ENCODE peak calls at places on chromosomes 3 and 15, in nine cellular contexts. X is mucosa of descending colon, T is IMR-90, W is psoas muscle, N is suprapubic skin, F is transverse colon, G is AG09309, K is ascending aorta, H is gastrocnemius medialis. I is an unnamed sample.

GRCh38 chr15:47870300-47870955 is 153.1 kb downstream of the SEMA6D start:
- DNase-seq in W (no peak), F (no peak), K (no peak), H (no peak), T (no peak), X (no peak), G (no peak), N (no peak), I (no peak)

GRCh38 chr3:113210608-113211369 is 568 bp upstream of the BOC start:
- DNase-seq in N (no peak), G (no peak), H (no peak), W (no peak), K (no peak), T (no peak), F (no peak), X (no peak), I (no peak)

GRCh38 chr3:184230603-184231528 is 1.5 kb downstream of the VWA5B2 start:
- DNase-seq in X (peak; percentile 50), T (no peak), G (no peak), N (no peak), H (no peak), F (peak; percentile 33), K (no peak), W (no peak), I (no peak)

GRCh38 chr3:113531826-113532697 is at the start of gene SIDT1:
- DNase-seq in T (no peak), G (no peak), W (no peak), K (no peak), H (no peak), N (no peak), X (peak; percentile 75), F (peak; percentile 77), I (peak; percentile 58)

GRCh38 chr3:157586293-157586692 is 83.1 kb upstream of the VEPH1 start:
- DNase-seq in K (no peak), T (no peak), G (no peak), F (no peak), N (no peak), H (no peak), X (no peak), W (no peak), I (no peak)

GRCh38 chr3:156577731-156578130 is 22.8 kb upstream of the SSR3 start:
- DNase-seq in F (no peak), H (no peak), T (peak; percentile 9), G (peak; percentile 14), N (no peak), K (no peak), X (no peak), W (no peak), I (no peak)

GRCh38 chr3:127822836-127823589 is 698 bp upstream of the MGLL start:
- DNase-seq in X (peak; percentile 86), N (no peak), K (no peak), W (peak; percentile 88), H (peak; percentile 48), T (peak; percentile 33), F (peak; percentile 82), G (no peak), I (no peak)

GRCh38 chr3:134340362-134340997 is 33.8 kb downstream of the AMOTL2 start:
- DNase-seq in X (no peak), F (no peak), G (no peak), T (no peak), W (no peak), K (no peak), N (no peak), H (no peak), I (no peak)

GRCh38 chr3:51708216-51708845 is 1.5 kb downstream of the GRM2 start:
- DNase-seq in G (no peak), H (no peak), X (peak; percentile 8), F (peak; percentile 2), N (no peak), W (no peak), K (no peak), T (no peak), I (no peak)

GRCh38 chr15:51874751-51875644 is 45.5 kb downstream of the TMOD3 start:
- DNase-seq in T (peak; percentile 99), H (peak; percentile 23), F (peak; percentile 48), G (peak; percentile 88), X (peak; percentile 37), W (no peak), N (no peak), K (no peak), I (no peak)

GRCh38 chr3:172397716-172398405 is 50.4 kb downstream of the GHSR start:
- DNase-seq in N (no peak), W (no peak), K (no peak), F (no peak), H (no peak), X (no peak), T (peak; percentile 88), G (no peak), I (no peak)

GRCh38 chr3:4746241-4746958 is 232.8 kb upstream of the BHLHE40 start:
- DNase-seq in F (no peak), N (no peak), W (no peak), K (no peak), X (no peak), T (peak; percentile 70), H (no peak), G (no peak), I (no peak)

GRCh38 chr3:4743371-4743770 is 235.9 kb upstream of the BHLHE40 start:
- DNase-seq in H (no peak), X (no peak), T (no peak), G (no peak), F (no peak), N (no peak), K (no peak), W (no peak), I (no peak)

GRCh38 chr3:4745240-4745620 is 234.0 kb upstream of the BHLHE40 start:
- DNase-seq in G (no peak), W (no peak), N (no peak), X (no peak), H (no peak), F (no peak), T (peak; percentile 18), K (no peak), I (no peak)

GRCh38 chr3:4742359-4742758 is 236.9 kb upstream of the BHLHE40 start:
- DNase-seq in T (no peak), F (no peak), K (no peak), N (no peak), W (no peak), G (no peak), H (no peak), X (no peak), I (no peak)

DNA sequence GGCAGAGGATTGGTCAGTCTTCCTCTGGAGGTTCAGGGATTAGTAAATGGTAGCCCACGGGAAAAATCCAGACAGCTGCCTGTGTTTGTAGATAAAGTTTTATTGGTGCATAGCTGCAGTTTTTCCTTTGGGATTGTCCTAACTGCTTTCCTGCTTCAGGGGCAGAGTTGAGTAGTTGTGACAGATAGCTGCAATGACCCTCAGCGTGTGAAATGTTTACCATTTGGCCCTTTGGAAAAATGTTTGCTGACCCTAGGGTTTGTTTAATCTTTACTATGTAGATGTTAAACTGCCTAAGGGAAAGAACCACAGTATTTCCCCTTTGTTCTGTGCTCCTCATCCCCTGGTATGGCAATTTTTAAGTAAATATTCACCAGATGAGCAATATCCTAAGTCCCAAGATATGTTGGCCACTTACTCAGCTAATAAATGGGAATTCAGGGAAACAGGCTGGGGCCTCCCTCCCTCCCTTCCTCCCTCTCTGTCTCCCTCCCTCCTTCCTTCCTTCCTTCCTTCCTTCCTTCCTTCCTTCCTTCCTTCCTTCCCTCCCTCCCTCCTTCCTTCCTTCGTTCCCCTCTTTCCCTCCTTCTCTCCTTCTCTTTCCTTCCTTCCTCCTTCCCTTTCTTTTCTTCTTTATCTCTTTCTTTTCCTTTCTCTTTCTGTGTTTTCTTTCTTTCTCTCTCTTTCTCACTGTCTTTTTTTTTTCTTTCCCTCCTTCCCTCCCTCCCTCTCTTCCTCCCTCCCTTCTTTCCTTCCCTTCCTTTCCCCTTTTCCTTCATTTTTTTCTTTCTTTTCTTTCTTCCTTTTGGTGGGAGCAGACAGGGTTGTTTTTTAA is 234.6 kb upstream of the BHLHE40 start:
- DNase-seq in W (no peak), F (no peak), G (no peak), T (peak; percentile 82), K (no peak), X (no peak), N (no peak), H (no peak), I (no peak)
- TF ChIP-seq CTCF in W (no peak), F (no peak), G (no peak), T (no peak), K (no peak), X (no peak), N (no peak), H (no peak), I (no peak)

DNA sequence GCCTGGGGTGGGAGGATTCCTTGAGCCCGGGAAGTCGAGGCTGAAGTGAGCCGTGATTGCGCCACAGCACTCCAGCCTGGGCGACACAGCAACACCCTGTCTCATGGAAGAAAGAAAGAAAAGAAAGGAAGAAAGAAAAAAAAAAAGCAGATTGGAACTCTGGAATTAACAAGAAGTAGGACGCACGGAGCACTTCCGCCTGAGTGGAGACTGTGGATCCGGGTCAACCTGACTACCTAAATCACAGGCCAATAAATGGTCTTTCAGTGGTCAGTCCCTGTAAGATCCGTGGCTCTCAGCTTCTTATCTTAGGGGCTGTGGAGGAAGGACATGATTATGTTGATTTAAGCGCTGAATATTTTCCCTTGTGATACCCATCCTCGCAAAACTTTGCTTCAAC is 2.4 kb upstream of the PPARG start:
- DNase-seq in X (no peak), K (no peak), G (no peak), N (no peak), H (no peak), W (no peak), F (no peak), T (no peak), I (no peak)
- TF ChIP-seq CTCF in X (no peak), K (no peak), G (no peak), N (no peak), H (no peak), W (no peak), F (no peak), T (no peak), I (no peak)

DNA sequence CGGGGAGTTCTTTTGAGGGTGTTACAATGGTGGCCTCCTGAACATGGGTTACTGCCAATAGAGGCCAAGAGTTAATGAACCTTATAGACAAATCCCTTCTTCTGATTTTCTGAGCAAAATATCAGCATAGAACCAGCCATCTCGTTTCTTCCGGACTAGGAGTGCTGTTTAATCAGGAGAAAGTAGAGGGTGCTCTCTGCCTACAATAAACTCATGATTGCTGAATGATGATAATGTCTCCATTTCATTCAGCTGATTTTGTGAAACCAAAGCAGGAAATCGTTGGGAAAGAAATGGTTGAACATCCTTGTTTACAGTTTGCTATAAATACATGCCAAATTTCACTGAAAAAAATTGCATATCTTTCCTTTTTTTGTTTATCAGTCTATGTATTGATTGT is 142.8 kb upstream of the PLSCR5 start:
- DNase-seq in H (no peak), F (no peak), N (no peak), T (peak; percentile 33), X (no peak), W (no peak), K (no peak), G (peak; percentile 32), I (no peak)
- TF ChIP-seq CTCF in H (no peak), F (no peak), N (no peak), T (peak; percentile 39), X (no peak), W (no peak), K (no peak), G (peak; percentile 58), I (no peak)

GRCh38 chr3:138072816-138073215 is 42.6 kb downstream of the DZIP1L start:
- DNase-seq in K (no peak), W (no peak), N (no peak), T (no peak), F (no peak), H (no peak), X (no peak), G (no peak), I (no peak)
- TF ChIP-seq CTCF in K (no peak), W (no peak), N (no peak), T (no peak), F (no peak), H (no peak), X (no peak), G (no peak), I (no peak)

I was measured in natural killer cell.